ENCODE peak calls at places on chromosome 18, in eight cellular contexts. One of them, this sample, is unnamed.

GRCh38 chr18:52682260-52682659 is 342.3 kb downstream of the DCC start:
- DNase-seq in K562: no peak
- DNase-seq in GM23338: peak; percentile 47
- DNase-seq in SK-N-SH: no peak
- DNase-seq in HCT116: no peak
- DNase-seq in A549: no peak
- DNase-seq in Panc1: no peak
- DNase-seq in HepG2: no peak
- DNase-seq in this sample: no peak

GRCh38 chr18:67007085-67007484 is 403.2 kb upstream of the CDH19 start:
- DNase-seq in SK-N-SH: no peak
- DNase-seq in HepG2: no peak
- DNase-seq in GM23338: no peak
- DNase-seq in Panc1: no peak
- DNase-seq in A549: no peak
- DNase-seq in K562: no peak
- DNase-seq in HCT116: no peak
- DNase-seq in this sample: no peak

GRCh38 chr18:45255142-45255890 is 360.0 kb upstream of the SLC14A2 start:
- DNase-seq in HepG2: no peak
- DNase-seq in Panc1: no peak
- DNase-seq in A549: no peak
- DNase-seq in GM23338: peak; percentile 6
- DNase-seq in HCT116: no peak
- DNase-seq in SK-N-SH: no peak
- DNase-seq in K562: no peak
- DNase-seq in this sample: no peak

GRCh38 chr18:5285326-5285725 is 10.2 kb downstream of the ZBTB14 start:
- DNase-seq in SK-N-SH: peak; percentile 43
- DNase-seq in GM23338: no peak
- DNase-seq in K562: no peak
- DNase-seq in A549: no peak
- DNase-seq in Panc1: no peak
- DNase-seq in HepG2: no peak
- DNase-seq in HCT116: no peak
- DNase-seq in this sample: no peak

GRCh38 chr18:35756506-35757117 is 175.1 kb downstream of the GALNT1 start:
- DNase-seq in GM23338: peak; percentile 83
- DNase-seq in K562: peak; percentile 59
- DNase-seq in HepG2: peak; percentile 45
- DNase-seq in SK-N-SH: peak; percentile 67
- DNase-seq in HCT116: peak; percentile 40
- DNase-seq in Panc1: peak; percentile 12
- DNase-seq in A549: peak; percentile 16
- DNase-seq in this sample: peak; percentile 26

GRCh38 chr18:75127143-75128021 is 81.6 kb downstream of the PTGR3 start:
- DNase-seq in K562: no peak
- DNase-seq in SK-N-SH: no peak
- DNase-seq in Panc1: no peak
- DNase-seq in HepG2: peak; percentile 66
- DNase-seq in HCT116: no peak
- DNase-seq in A549: no peak
- DNase-seq in GM23338: no peak
- DNase-seq in this sample: no peak

GRCh38 chr18:22703883-22704626 is 229.1 kb upstream of the RBBP8 start:
- DNase-seq in GM23338: peak; percentile 74
- DNase-seq in SK-N-SH: peak; percentile 59
- DNase-seq in K562: peak; percentile 74
- DNase-seq in HCT116: peak; percentile 52
- DNase-seq in Panc1: no peak
- DNase-seq in A549: peak; percentile 50
- DNase-seq in HepG2: peak; percentile 48
- DNase-seq in this sample: peak; percentile 40

GRCh38 chr18:23588836-23589560 is 2.7 kb upstream of the NPC1 start:
- DNase-seq in GM23338: peak; percentile 32
- DNase-seq in Panc1: no peak
- DNase-seq in K562: no peak
- DNase-seq in SK-N-SH: no peak
- DNase-seq in HCT116: no peak
- DNase-seq in A549: no peak
- DNase-seq in HepG2: peak; percentile 31
- DNase-seq in this sample: no peak

GRCh38 chr18:24839991-24840390 is 379.6 kb downstream of the HRH4 start:
- DNase-seq in SK-N-SH: no peak
- DNase-seq in HepG2: no peak
- DNase-seq in A549: no peak
- DNase-seq in K562: no peak
- DNase-seq in GM23338: no peak
- DNase-seq in Panc1: no peak
- DNase-seq in HCT116: no peak
- DNase-seq in this sample: no peak

GRCh38 chr18:35917043-35917442 is 55.4 kb upstream of the RMP24 start:
- DNase-seq in SK-N-SH: no peak
- DNase-seq in GM23338: peak; percentile 33
- DNase-seq in Panc1: no peak
- DNase-seq in HepG2: no peak
- DNase-seq in A549: no peak
- DNase-seq in HCT116: no peak
- DNase-seq in K562: no peak
- DNase-seq in this sample: no peak

GRCh38 chr18:72207280-72207679 is 336.9 kb downstream of the CBLN2 start:
- DNase-seq in Panc1: no peak
- DNase-seq in A549: no peak
- DNase-seq in GM23338: no peak
- DNase-seq in HepG2: no peak
- DNase-seq in SK-N-SH: peak; percentile 25
- DNase-seq in HCT116: no peak
- DNase-seq in K562: no peak
- DNase-seq in this sample: no peak

GRCh38 chr18:34320267-34320666 is 95.6 kb upstream of the NOL4 start:
- DNase-seq in Panc1: no peak
- DNase-seq in SK-N-SH: no peak
- DNase-seq in A549: no peak
- DNase-seq in K562: no peak
- DNase-seq in HepG2: no peak
- DNase-seq in GM23338: no peak
- DNase-seq in HCT116: no peak
- DNase-seq in this sample: no peak

GRCh38 chr18:12307251-12307736 is 747 bp upstream of the TUBB6 start:
- DNase-seq in GM23338: peak; percentile 64
- DNase-seq in HCT116: no peak
- DNase-seq in SK-N-SH: peak; percentile 50
- DNase-seq in K562: no peak
- DNase-seq in A549: no peak
- DNase-seq in HepG2: no peak
- DNase-seq in Panc1: no peak
- DNase-seq in this sample: no peak

DNA sequence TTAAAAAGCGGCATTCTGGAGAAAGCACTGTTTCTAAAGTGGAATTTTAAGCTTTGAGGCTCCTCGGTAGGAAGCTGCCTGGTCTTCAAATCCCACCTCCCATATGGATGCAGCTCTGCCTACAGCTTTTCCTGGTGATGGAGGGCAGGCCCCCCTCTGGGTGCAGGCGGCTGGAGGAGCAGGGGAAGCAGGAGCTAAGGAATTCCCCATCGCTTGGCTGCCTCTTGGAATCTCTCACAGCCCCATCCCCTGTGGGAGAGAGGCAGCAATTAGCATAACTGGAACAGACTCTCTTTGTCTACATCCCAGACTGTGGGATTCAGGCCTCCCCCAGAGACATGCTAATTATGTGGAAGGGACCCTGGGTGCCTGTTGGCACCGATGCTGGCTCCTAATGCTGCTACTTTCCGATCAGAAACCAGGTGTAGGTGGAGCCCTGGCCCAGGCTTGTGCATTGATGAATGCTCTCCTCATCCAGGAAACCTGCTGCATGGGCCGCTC is 51.3 kb downstream of the LIPG start:
- DNase-seq in GM23338: peak; percentile 88
- DNase-seq in A549: no peak
- DNase-seq in HepG2: no peak
- DNase-seq in K562: no peak
- DNase-seq in HCT116: no peak
- DNase-seq in SK-N-SH: no peak
- DNase-seq in Panc1: no peak
- DNase-seq in this sample: no peak
- TF ChIP-seq REST in GM23338: no peak
- TF ChIP-seq REST in A549: no peak
- TF ChIP-seq REST in HepG2: no peak
- TF ChIP-seq REST in K562: no peak
- TF ChIP-seq REST in HCT116: no peak
- TF ChIP-seq REST in SK-N-SH: no peak
- TF ChIP-seq REST in Panc1: no peak
- TF ChIP-seq REST in this sample: no peak

GRCh38 chr18:38654966-38655365 is 1089.4 kb upstream of the CELF4 start:
- DNase-seq in K562: no peak
- DNase-seq in A549: no peak
- DNase-seq in HepG2: no peak
- DNase-seq in GM23338: no peak
- DNase-seq in Panc1: no peak
- DNase-seq in HCT116: no peak
- DNase-seq in SK-N-SH: no peak
- DNase-seq in this sample: no peak
- TF ChIP-seq REST in K562: no peak
- TF ChIP-seq REST in A549: no peak
- TF ChIP-seq REST in HepG2: no peak
- TF ChIP-seq REST in GM23338: no peak
- TF ChIP-seq REST in Panc1: no peak
- TF ChIP-seq REST in HCT116: no peak
- TF ChIP-seq REST in SK-N-SH: no peak
- TF ChIP-seq REST in this sample: no peak

GRCh38 chr18:8301427-8302172 is 307.6 kb upstream of the RAB12 start:
- DNase-seq in A549: no peak
- DNase-seq in HCT116: no peak
- DNase-seq in GM23338: no peak
- DNase-seq in HepG2: peak; percentile 45
- DNase-seq in SK-N-SH: no peak
- DNase-seq in K562: no peak
- DNase-seq in Panc1: no peak
- DNase-seq in this sample: no peak

GRCh38 chr18:8303151-8303770 is 306.0 kb upstream of the RAB12 start:
- DNase-seq in A549: no peak
- DNase-seq in GM23338: no peak
- DNase-seq in Panc1: no peak
- DNase-seq in HCT116: no peak
- DNase-seq in HepG2: no peak
- DNase-seq in K562: no peak
- DNase-seq in SK-N-SH: no peak
- DNase-seq in this sample: no peak

GRCh38 chr18:8298186-8298585 is 311.1 kb upstream of the RAB12 start:
- DNase-seq in A549: no peak
- DNase-seq in GM23338: no peak
- DNase-seq in K562: no peak
- DNase-seq in SK-N-SH: no peak
- DNase-seq in HepG2: no peak
- DNase-seq in HCT116: no peak
- DNase-seq in Panc1: no peak
- DNase-seq in this sample: no peak

GRCh38 chr18:8300749-8301148 is 308.5 kb upstream of the RAB12 start:
- DNase-seq in HepG2: no peak
- DNase-seq in K562: no peak
- DNase-seq in GM23338: no peak
- DNase-seq in A549: no peak
- DNase-seq in HCT116: no peak
- DNase-seq in Panc1: no peak
- DNase-seq in SK-N-SH: no peak
- DNase-seq in this sample: no peak

GRCh38 chr18:8299054-8299708 is 310.1 kb upstream of the RAB12 start:
- DNase-seq in A549: no peak
- DNase-seq in Panc1: no peak
- DNase-seq in GM23338: no peak
- DNase-seq in HepG2: peak; percentile 25
- DNase-seq in SK-N-SH: no peak
- DNase-seq in K562: no peak
- DNase-seq in HCT116: no peak
- DNase-seq in this sample: no peak
- TF ChIP-seq REST in A549: no peak
- TF ChIP-seq REST in Panc1: no peak
- TF ChIP-seq REST in GM23338: no peak
- TF ChIP-seq REST in HepG2: no peak
- TF ChIP-seq REST in SK-N-SH: no peak
- TF ChIP-seq REST in K562: no peak
- TF ChIP-seq REST in HCT116: no peak
- TF ChIP-seq REST in this sample: no peak

GRCh38 chr18:49019446-49020045 is 68.8 kb upstream of the SMAD7 start:
- DNase-seq in K562: no peak
- DNase-seq in SK-N-SH: no peak
- DNase-seq in HepG2: no peak
- DNase-seq in GM23338: no peak
- DNase-seq in Panc1: no peak
- DNase-seq in HCT116: no peak
- DNase-seq in A549: no peak
- DNase-seq in this sample: no peak

GRCh38 chr18:49018553-49018943 is 67.8 kb upstream of the SMAD7 start:
- DNase-seq in GM23338: no peak
- DNase-seq in K562: no peak
- DNase-seq in HepG2: no peak
- DNase-seq in A549: no peak
- DNase-seq in SK-N-SH: peak; percentile 15
- DNase-seq in HCT116: no peak
- DNase-seq in Panc1: no peak
- DNase-seq in this sample: no peak

GRCh38 chr18:49016648-49017539 is 66.1 kb upstream of the SMAD7 start:
- DNase-seq in Panc1: no peak
- DNase-seq in HCT116: peak; percentile 60
- DNase-seq in HepG2: peak; percentile 78
- DNase-seq in A549: peak; percentile 41
- DNase-seq in GM23338: peak; percentile 60
- DNase-seq in K562: peak; percentile 37
- DNase-seq in SK-N-SH: peak; percentile 40
- DNase-seq in this sample: no peak

GRCh38 chr18:49018961-49019445 is 68.2 kb upstream of the SMAD7 start:
- DNase-seq in Panc1: no peak
- DNase-seq in GM23338: no peak
- DNase-seq in SK-N-SH: peak; percentile 28
- DNase-seq in HepG2: no peak
- DNase-seq in K562: no peak
- DNase-seq in HCT116: no peak
- DNase-seq in A549: no peak
- DNase-seq in this sample: no peak

DNA sequence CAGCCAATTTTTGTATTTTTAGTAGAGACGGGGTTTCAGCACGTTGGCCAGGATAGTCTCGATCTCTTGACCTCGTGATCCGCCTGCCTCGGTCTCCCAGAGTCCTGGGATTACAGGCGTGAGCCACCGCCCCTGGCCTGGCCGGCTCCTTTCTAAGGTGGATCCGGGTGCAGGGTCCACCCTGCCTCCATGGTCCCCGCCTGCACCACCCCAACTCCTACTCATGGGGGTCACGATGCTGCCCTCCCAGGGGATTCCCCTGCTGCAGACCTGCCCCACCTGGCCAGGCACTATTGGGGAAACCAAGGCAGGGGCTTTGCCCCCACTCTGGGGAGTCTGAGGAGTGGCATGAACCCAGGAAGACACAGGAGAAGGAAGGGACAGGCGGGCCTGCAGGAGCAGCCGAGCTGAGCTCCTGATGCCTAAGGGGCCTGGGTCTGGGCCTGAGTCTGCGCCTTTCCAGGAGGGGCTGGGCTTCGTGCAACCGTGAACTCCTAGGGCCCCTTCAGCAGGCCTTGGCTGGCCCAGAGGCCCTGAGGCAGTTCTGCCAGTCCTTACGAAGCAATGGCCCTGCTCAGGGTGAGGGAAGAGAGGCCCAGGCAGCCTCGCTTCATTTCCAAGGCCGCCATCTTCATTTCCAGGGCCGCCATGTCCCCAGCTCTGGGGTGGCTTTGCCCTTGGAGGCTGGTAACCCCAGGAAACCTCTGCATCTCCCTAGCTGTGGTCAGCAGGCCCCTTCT is 67.2 kb upstream of the SMAD7 start:
- DNase-seq in A549: no peak
- DNase-seq in Panc1: no peak
- DNase-seq in GM23338: no peak
- DNase-seq in HCT116: no peak
- DNase-seq in HepG2: no peak
- DNase-seq in SK-N-SH: peak; percentile 22
- DNase-seq in K562: no peak
- DNase-seq in this sample: no peak
- TF ChIP-seq REST in A549: no peak
- TF ChIP-seq REST in Panc1: no peak
- TF ChIP-seq REST in GM23338: no peak
- TF ChIP-seq REST in HCT116: no peak
- TF ChIP-seq REST in HepG2: no peak
- TF ChIP-seq REST in SK-N-SH: no peak
- TF ChIP-seq REST in K562: no peak
- TF ChIP-seq REST in this sample: no peak

This sample was measured in HL-60.